ENCODE peak calls at places on chromosomes 11 and 22, in six cellular contexts. One of them, this sample, is unnamed.

GRCh38 chr11:126115820-126116319 is 53.2 kb upstream of the CDON start:
- DNase-seq in fibroblast of lung: peak; percentile 87
- DNase-seq in ascending aorta: peak; percentile 59
- DNase-seq in fibroblast of pulmonary artery: peak; percentile 73
- DNase-seq in brain microvascular endothelial cell: peak; percentile 68
- DNase-seq in HL-60: no peak
- DNase-seq in this sample: peak; percentile 90

GRCh38 chr11:124892131-124892530 is 5.5 kb downstream of the ROBO4 start:
- DNase-seq in fibroblast of pulmonary artery: no peak
- DNase-seq in fibroblast of lung: no peak
- DNase-seq in brain microvascular endothelial cell: no peak
- DNase-seq in ascending aorta: no peak
- DNase-seq in HL-60: no peak
- DNase-seq in this sample: no peak

GRCh38 chr11:121459413-121460041 is 6.8 kb upstream of the SORL1-AS1 start:
- DNase-seq in HL-60: no peak
- DNase-seq in fibroblast of lung: no peak
- DNase-seq in fibroblast of pulmonary artery: no peak
- DNase-seq in ascending aorta: no peak
- DNase-seq in brain microvascular endothelial cell: no peak
- DNase-seq in this sample: no peak

GRCh38 chr11:59425131-59425530 is 1.1 kb downstream of the OR5A2 start:
- DNase-seq in HL-60: no peak
- DNase-seq in brain microvascular endothelial cell: no peak
- DNase-seq in ascending aorta: no peak
- DNase-seq in fibroblast of lung: no peak
- DNase-seq in fibroblast of pulmonary artery: no peak
- DNase-seq in this sample: no peak

GRCh38 chr11:1573077-1573846 is 1.2 kb upstream of the DUSP8 start:
- DNase-seq in fibroblast of pulmonary artery: no peak
- DNase-seq in fibroblast of lung: no peak
- DNase-seq in ascending aorta: no peak
- DNase-seq in HL-60: no peak
- DNase-seq in brain microvascular endothelial cell: no peak
- DNase-seq in this sample: no peak

GRCh38 chr22:32082331-32082730 is 39.3 kb downstream of the SLC5A1 start:
- DNase-seq in ascending aorta: no peak
- DNase-seq in fibroblast of pulmonary artery: no peak
- DNase-seq in HL-60: no peak
- DNase-seq in brain microvascular endothelial cell: no peak
- DNase-seq in fibroblast of lung: peak; percentile 8
- DNase-seq in this sample: no peak

GRCh38 chr22:19827341-19828034 is 27.2 kb downstream of the GNB1L start:
- DNase-seq in fibroblast of pulmonary artery: no peak
- DNase-seq in HL-60: no peak
- DNase-seq in brain microvascular endothelial cell: no peak
- DNase-seq in fibroblast of lung: no peak
- DNase-seq in ascending aorta: no peak
- DNase-seq in this sample: peak; percentile 9

GRCh38 chr11:71176812-71177211 is 75.6 kb downstream of the SHANK2 start:
- DNase-seq in fibroblast of pulmonary artery: no peak
- DNase-seq in brain microvascular endothelial cell: no peak
- DNase-seq in HL-60: no peak
- DNase-seq in ascending aorta: no peak
- DNase-seq in fibroblast of lung: no peak
- DNase-seq in this sample: peak; percentile 6

GRCh38 chr22:33850724-33851123 is 69.6 kb downstream of the LARGE1 start:
- DNase-seq in fibroblast of lung: no peak
- DNase-seq in HL-60: no peak
- DNase-seq in ascending aorta: no peak
- DNase-seq in fibroblast of pulmonary artery: no peak
- DNase-seq in brain microvascular endothelial cell: no peak
- DNase-seq in this sample: no peak

DNA sequence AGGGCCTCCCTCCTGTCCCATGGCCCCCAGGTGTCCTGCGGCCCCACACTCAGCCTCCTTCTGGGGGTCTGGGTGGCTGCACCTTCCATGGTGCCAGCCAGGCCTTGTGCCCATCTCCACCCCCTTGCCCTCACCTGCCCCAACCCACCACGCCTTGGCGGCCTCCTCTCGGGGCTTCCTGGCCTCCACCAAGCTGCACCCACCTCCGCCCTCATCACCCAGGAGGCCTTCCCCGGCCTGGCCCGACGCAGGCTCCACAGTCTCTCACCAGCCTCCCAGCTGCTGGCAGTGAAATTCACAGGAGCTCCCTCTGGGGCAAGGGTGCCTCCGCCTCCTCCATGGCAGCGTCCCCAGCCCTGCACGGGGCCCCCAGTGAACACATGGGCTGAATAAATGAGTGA is 35.9 kb upstream of the WNT7B start:
- DNase-seq in ascending aorta: no peak
- DNase-seq in HL-60: no peak
- DNase-seq in fibroblast of lung: no peak
- DNase-seq in brain microvascular endothelial cell: no peak
- DNase-seq in fibroblast of pulmonary artery: no peak
- DNase-seq in this sample: no peak
- H3K4me3 ChIP-seq in ascending aorta: peak overlapping the region; percentile 75
- H3K4me3 ChIP-seq in HL-60: no peak overlapping the region
- H3K4me3 ChIP-seq in fibroblast of lung: peak overlapping the region; percentile 67
- H3K4me3 ChIP-seq in brain microvascular endothelial cell: no peak overlapping the region
- H3K4me3 ChIP-seq in fibroblast of pulmonary artery: no peak overlapping the region
- H3K4me3 ChIP-seq in this sample: no peak overlapping the region

DNA sequence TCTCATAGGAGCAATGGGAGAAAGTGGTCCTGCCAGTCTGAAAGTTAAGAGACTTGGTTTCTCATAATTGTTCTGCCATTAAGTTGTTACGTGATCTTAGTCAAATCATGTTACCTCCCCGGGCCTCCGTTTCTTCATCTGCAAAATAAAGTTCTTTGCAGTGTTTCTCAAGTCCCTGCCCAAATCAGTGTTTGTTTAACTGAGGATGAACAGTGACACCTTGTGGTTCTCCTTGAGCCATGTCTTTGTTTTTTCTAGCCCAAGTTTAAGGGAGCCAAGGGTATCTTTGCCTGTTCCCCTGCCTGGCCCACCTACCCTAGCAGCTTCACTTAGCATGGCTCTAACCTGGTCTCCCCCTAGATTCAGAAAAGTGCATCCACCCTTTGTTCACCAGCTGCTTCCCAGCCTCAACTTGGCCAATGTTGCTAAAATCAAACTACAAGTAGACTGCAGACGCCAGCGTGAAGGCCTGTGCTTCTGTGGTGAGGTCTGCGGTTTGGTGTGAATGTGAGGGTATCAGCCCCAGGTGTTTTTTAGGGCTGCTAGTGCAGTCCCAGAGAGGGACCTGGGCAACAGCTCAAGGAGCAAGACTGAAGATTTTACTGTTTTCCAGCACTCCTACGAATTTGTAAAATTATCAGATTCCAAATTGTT is 35.5 kb downstream of the FZD4 start:
- DNase-seq in brain microvascular endothelial cell: peak; percentile 78
- DNase-seq in HL-60: peak; percentile 9
- DNase-seq in ascending aorta: no peak
- DNase-seq in fibroblast of pulmonary artery: peak; percentile 89
- DNase-seq in fibroblast of lung: peak; percentile 79
- DNase-seq in this sample: peak; percentile 91
- TF ChIP-seq CTCF in brain microvascular endothelial cell: peak; percentile 74
- TF ChIP-seq CTCF in HL-60: peak; percentile 19
- TF ChIP-seq CTCF in ascending aorta: peak; percentile 59
- TF ChIP-seq CTCF in fibroblast of pulmonary artery: peak; percentile 79
- TF ChIP-seq CTCF in fibroblast of lung: peak; percentile 63
- TF ChIP-seq CTCF in this sample: peak; percentile 81

GRCh38 chr11:13040969-13041561 is 31.9 kb downstream of the RASSF10 start:
- DNase-seq in fibroblast of lung: no peak
- DNase-seq in HL-60: no peak
- DNase-seq in fibroblast of pulmonary artery: no peak
- DNase-seq in brain microvascular endothelial cell: no peak
- DNase-seq in ascending aorta: no peak
- DNase-seq in this sample: no peak
- H3K4me3 ChIP-seq in fibroblast of lung: no peak overlapping the region
- H3K4me3 ChIP-seq in HL-60: no peak overlapping the region
- H3K4me3 ChIP-seq in fibroblast of pulmonary artery: no peak overlapping the region
- H3K4me3 ChIP-seq in brain microvascular endothelial cell: no peak overlapping the region
- H3K4me3 ChIP-seq in ascending aorta: no peak overlapping the region
- H3K4me3 ChIP-seq in this sample: no peak overlapping the region

GRCh38 chr11:64340671-64341335 is 799 bp downstream of the CCDC88B start:
- DNase-seq in brain microvascular endothelial cell: no peak
- DNase-seq in fibroblast of lung: no peak
- DNase-seq in HL-60: peak; percentile 87
- DNase-seq in ascending aorta: no peak
- DNase-seq in fibroblast of pulmonary artery: no peak
- DNase-seq in this sample: no peak
- TF ChIP-seq CTCF in brain microvascular endothelial cell: peak; percentile 32
- TF ChIP-seq CTCF in fibroblast of lung: no peak
- TF ChIP-seq CTCF in HL-60: no peak
- TF ChIP-seq CTCF in ascending aorta: no peak
- TF ChIP-seq CTCF in fibroblast of pulmonary artery: no peak
- TF ChIP-seq CTCF in this sample: peak; percentile 32

GRCh38 chr11:111554532-111554931 is 14.0 kb downstream of the LAYN start:
- DNase-seq in HL-60: no peak
- DNase-seq in brain microvascular endothelial cell: no peak
- DNase-seq in fibroblast of pulmonary artery: no peak
- DNase-seq in ascending aorta: no peak
- DNase-seq in fibroblast of lung: no peak
- DNase-seq in this sample: no peak

GRCh38 chr11:111550258-111550657 is 9.7 kb downstream of the LAYN start:
- DNase-seq in HL-60: no peak
- DNase-seq in fibroblast of pulmonary artery: no peak
- DNase-seq in fibroblast of lung: no peak
- DNase-seq in brain microvascular endothelial cell: no peak
- DNase-seq in ascending aorta: no peak
- DNase-seq in this sample: no peak

GRCh38 chr11:111557425-111558111 is 17.0 kb downstream of the LAYN start:
- DNase-seq in fibroblast of pulmonary artery: peak; percentile 84
- DNase-seq in ascending aorta: no peak
- DNase-seq in fibroblast of lung: peak; percentile 99
- DNase-seq in brain microvascular endothelial cell: peak; percentile 90
- DNase-seq in HL-60: no peak
- DNase-seq in this sample: peak; percentile 95

GRCh38 chr11:111559791-111560190 is 19.3 kb downstream of the LAYN start:
- DNase-seq in brain microvascular endothelial cell: no peak
- DNase-seq in fibroblast of lung: no peak
- DNase-seq in ascending aorta: no peak
- DNase-seq in HL-60: no peak
- DNase-seq in fibroblast of pulmonary artery: no peak
- DNase-seq in this sample: peak; percentile 53

GRCh38 chr11:111555255-111555654 is 14.7 kb downstream of the LAYN start:
- DNase-seq in ascending aorta: no peak
- DNase-seq in fibroblast of pulmonary artery: no peak
- DNase-seq in brain microvascular endothelial cell: peak; percentile 28
- DNase-seq in HL-60: no peak
- DNase-seq in fibroblast of lung: peak; percentile 93
- DNase-seq in this sample: peak; percentile 55
- H3K4me3 ChIP-seq in ascending aorta: no peak overlapping the region
- H3K4me3 ChIP-seq in fibroblast of pulmonary artery: no peak overlapping the region
- H3K4me3 ChIP-seq in brain microvascular endothelial cell: no peak overlapping the region
- H3K4me3 ChIP-seq in HL-60: no peak overlapping the region
- H3K4me3 ChIP-seq in fibroblast of lung: no peak overlapping the region
- H3K4me3 ChIP-seq in this sample: no peak overlapping the region